ENCODE peak calls at places on chromosomes 2 and 18, in five cellular contexts. One of them, this sample, is unnamed.

GRCh38 chr2:12486205-12487118 is 230.3 kb upstream of the TRIB2 start:
- DNase-seq in GM12891: no peak
- DNase-seq in K562: no peak
- DNase-seq in H1: no peak
- DNase-seq in HepG2: peak; percentile 29
- DNase-seq in this sample: no peak

GRCh38 chr2:218022851-218023530 is 20.2 kb upstream of the TNS1 start:
- DNase-seq in HepG2: no peak
- DNase-seq in GM12891: no peak
- DNase-seq in H1: no peak
- DNase-seq in K562: no peak
- DNase-seq in this sample: no peak

GRCh38 chr2:99597616-99598015 is 107.8 kb upstream of the REV1 start:
- DNase-seq in K562: no peak
- DNase-seq in GM12891: no peak
- DNase-seq in H1: no peak
- DNase-seq in HepG2: no peak
- DNase-seq in this sample: no peak

GRCh38 chr2:141641462-141641861 is 489.4 kb downstream of the LRP1B start:
- DNase-seq in H1: no peak
- DNase-seq in GM12891: no peak
- DNase-seq in K562: no peak
- DNase-seq in HepG2: no peak
- DNase-seq in this sample: no peak

GRCh38 chr2:237196866-237197618 is 111.4 kb downstream of the COPS8 start:
- DNase-seq in HepG2: no peak
- DNase-seq in GM12891: no peak
- DNase-seq in K562: no peak
- DNase-seq in H1: no peak
- DNase-seq in this sample: no peak

GRCh38 chr2:159114835-159115234 is 146.4 kb downstream of the TANC1 start:
- DNase-seq in K562: no peak
- DNase-seq in HepG2: no peak
- DNase-seq in GM12891: no peak
- DNase-seq in H1: no peak
- DNase-seq in this sample: no peak

GRCh38 chr2:85785871-85786270 is 32.1 kb downstream of the ATOH8 start:
- DNase-seq in HepG2: no peak
- DNase-seq in H1: no peak
- DNase-seq in K562: no peak
- DNase-seq in GM12891: no peak
- DNase-seq in this sample: no peak

GRCh38 chr2:107529146-107529545 is 297.5 kb upstream of the RGPD4 start:
- DNase-seq in GM12891: no peak
- DNase-seq in K562: no peak
- DNase-seq in HepG2: no peak
- DNase-seq in H1: no peak
- DNase-seq in this sample: no peak

GRCh38 chr2:64797881-64798590 is 144.3 kb upstream of the SERTAD2 start:
- DNase-seq in H1: no peak
- DNase-seq in HepG2: peak; percentile 21
- DNase-seq in GM12891: no peak
- DNase-seq in K562: no peak
- DNase-seq in this sample: no peak

GRCh38 chr2:60962534-60962933 is 55.0 kb upstream of the PEX13 start:
- DNase-seq in HepG2: no peak
- DNase-seq in GM12891: no peak
- DNase-seq in K562: no peak
- DNase-seq in H1: no peak
- DNase-seq in this sample: no peak

GRCh38 chr2:72136933-72137497 is 10.6 kb downstream of the CYP26B1 start:
- DNase-seq in H1: no peak
- DNase-seq in HepG2: no peak
- DNase-seq in GM12891: no peak
- DNase-seq in K562: no peak
- DNase-seq in this sample: no peak

GRCh38 chr2:224945134-224945533 is 97.1 kb downstream of the DOCK10 start:
- DNase-seq in GM12891: no peak
- DNase-seq in HepG2: no peak
- DNase-seq in H1: no peak
- DNase-seq in K562: no peak
- DNase-seq in this sample: no peak

GRCh38 chr2:23502096-23502495 is 117.1 kb downstream of the KLHL29 start:
- DNase-seq in H1: no peak
- DNase-seq in GM12891: no peak
- DNase-seq in HepG2: no peak
- DNase-seq in K562: no peak
- DNase-seq in this sample: no peak

GRCh38 chr18:68713791-68714190 is 1.1 kb downstream of the TMX3 start:
- DNase-seq in K562: no peak
- DNase-seq in HepG2: no peak
- DNase-seq in GM12891: no peak
- DNase-seq in H1: no peak
- DNase-seq in this sample: no peak

GRCh38 chr2:177771191-177771590 is 301.4 kb downstream of the PDE11A start:
- DNase-seq in HepG2: peak; percentile 88
- DNase-seq in H1: no peak
- DNase-seq in GM12891: no peak
- DNase-seq in K562: no peak
- DNase-seq in this sample: no peak

GRCh38 chr2:157839162-157839801 is 36.8 kb downstream of the ACVR1 start:
- DNase-seq in K562: peak; percentile 38
- DNase-seq in HepG2: peak; percentile 70
- DNase-seq in GM12891: no peak
- DNase-seq in H1: peak; percentile 53
- DNase-seq in this sample: no peak

GRCh38 chr18:74314759-74315463 is 728 bp upstream of the C18orf63 start:
- DNase-seq in H1: no peak
- DNase-seq in K562: no peak
- DNase-seq in GM12891: no peak
- DNase-seq in HepG2: no peak
- DNase-seq in this sample: no peak

GRCh38 chr18:154151-154550 is 4.2 kb upstream of the USP14 start:
- DNase-seq in K562: no peak
- DNase-seq in HepG2: no peak
- DNase-seq in GM12891: no peak
- DNase-seq in H1: no peak
- DNase-seq in this sample: no peak

GRCh38 chr2:220334871-220335590 is 707.6 kb downstream of the SLC4A3 start:
- DNase-seq in HepG2: no peak
- DNase-seq in K562: no peak
- DNase-seq in H1: no peak
- DNase-seq in GM12891: no peak
- DNase-seq in this sample: no peak

GRCh38 chr2:239326831-239327535 is 73.8 kb downstream of the HDAC4 start:
- DNase-seq in HepG2: no peak
- DNase-seq in GM12891: no peak
- DNase-seq in K562: no peak
- DNase-seq in H1: no peak
- DNase-seq in this sample: no peak

GRCh38 chr18:23943104-23943503 is 71.5 kb upstream of the TTC39C start:
- DNase-seq in HepG2: no peak
- DNase-seq in GM12891: peak; percentile 56
- DNase-seq in K562: no peak
- DNase-seq in H1: no peak
- DNase-seq in this sample: peak; percentile 42

GRCh38 chr18:52339891-52340371 is at the start of gene DCC:
- DNase-seq in HepG2: peak; percentile 2
- DNase-seq in K562: no peak
- DNase-seq in H1: no peak
- DNase-seq in GM12891: no peak
- DNase-seq in this sample: no peak

GRCh38 chr2:213253162-213253561 is 31.1 kb upstream of the SPAG16 start:
- DNase-seq in HepG2: no peak
- DNase-seq in K562: no peak
- DNase-seq in H1: no peak
- DNase-seq in GM12891: no peak
- DNase-seq in this sample: no peak

GRCh38 chr18:55475467-55475866 is 112.5 kb downstream of the TCF4 start:
- DNase-seq in HepG2: no peak
- DNase-seq in GM12891: no peak
- DNase-seq in H1: no peak
- DNase-seq in K562: no peak
- DNase-seq in this sample: no peak

GRCh38 chr18:74708169-74708568 is 110.5 kb downstream of the ZNF407 start:
- DNase-seq in GM12891: no peak
- DNase-seq in K562: no peak
- DNase-seq in HepG2: no peak
- DNase-seq in H1: no peak
- DNase-seq in this sample: no peak

GRCh38 chr2:136291871-136292270 is 173.9 kb upstream of the CXCR4 start:
- DNase-seq in H1: no peak
- DNase-seq in HepG2: no peak
- DNase-seq in K562: no peak
- DNase-seq in GM12891: no peak
- DNase-seq in this sample: no peak

GRCh38 chr2:175398848-175399247 is 217.3 kb upstream of the ATP5MC3 start:
- DNase-seq in H1: no peak
- DNase-seq in GM12891: no peak
- DNase-seq in HepG2: no peak
- DNase-seq in K562: no peak
- DNase-seq in this sample: no peak

GRCh38 chr18:50155406-50155805 is 39.5 kb downstream of the MYO5B start:
- DNase-seq in K562: no peak
- DNase-seq in HepG2: no peak
- DNase-seq in H1: no peak
- DNase-seq in GM12891: no peak
- DNase-seq in this sample: no peak

GRCh38 chr2:62956646-62957045 is 94.0 kb upstream of the OTX1 start:
- DNase-seq in GM12891: no peak
- DNase-seq in K562: no peak
- DNase-seq in H1: no peak
- DNase-seq in HepG2: no peak
- DNase-seq in this sample: no peak

GRCh38 chr2:216516730-216517350 is 18.2 kb downstream of the RPL37A start:
- DNase-seq in K562: peak; percentile 49
- DNase-seq in GM12891: no peak
- DNase-seq in H1: no peak
- DNase-seq in HepG2: no peak
- DNase-seq in this sample: no peak

GRCh38 chr18:5515007-5515744 is 28.6 kb downstream of the EPB41L3 start:
- DNase-seq in HepG2: no peak
- DNase-seq in K562: no peak
- DNase-seq in H1: no peak
- DNase-seq in GM12891: no peak
- DNase-seq in this sample: no peak

GRCh38 chr2:231384970-231385369 is 10.5 kb upstream of the B3GNT7 start:
- DNase-seq in K562: no peak
- DNase-seq in HepG2: no peak
- DNase-seq in GM12891: no peak
- DNase-seq in H1: no peak
- DNase-seq in this sample: no peak

GRCh38 chr2:170332676-170333402 is 154.9 kb downstream of the MYO3B start:
- DNase-seq in GM12891: no peak
- DNase-seq in H1: no peak
- DNase-seq in HepG2: no peak
- DNase-seq in K562: no peak
- DNase-seq in this sample: no peak

GRCh38 chr2:203346624-203347023 is 18.4 kb downstream of the ABI2 start:
- DNase-seq in GM12891: no peak
- DNase-seq in H1: no peak
- DNase-seq in K562: no peak
- DNase-seq in HepG2: no peak
- DNase-seq in this sample: no peak
- TF ChIP-seq POLR2AphosphoS5 in GM12891: no peak
- TF ChIP-seq POLR2AphosphoS5 in H1: no peak
- TF ChIP-seq POLR2AphosphoS5 in K562: no peak
- TF ChIP-seq POLR2AphosphoS5 in HepG2: no peak
- TF ChIP-seq POLR2AphosphoS5 in this sample: no peak

GRCh38 chr2:190408538-190409271 is 550 bp downstream of the MFSD6 start:
- DNase-seq in HepG2: no peak
- DNase-seq in H1: no peak
- DNase-seq in K562: peak; percentile 53
- DNase-seq in GM12891: peak; percentile 54
- DNase-seq in this sample: peak; percentile 61
- TF ChIP-seq POLR2A in HepG2: no peak
- TF ChIP-seq POLR2A in H1: no peak
- TF ChIP-seq POLR2A in K562: no peak
- TF ChIP-seq POLR2A in GM12891: no peak
- TF ChIP-seq POLR2A in this sample: peak; percentile 19

GRCh38 chr18:77632738-77633137 is 383.1 kb downstream of the GALR1 start:
- DNase-seq in GM12891: no peak
- DNase-seq in K562: no peak
- DNase-seq in HepG2: no peak
- DNase-seq in H1: no peak
- DNase-seq in this sample: no peak
- TF ChIP-seq TAF1 in GM12891: no peak
- TF ChIP-seq TAF1 in K562: no peak
- TF ChIP-seq TAF1 in HepG2: no peak
- TF ChIP-seq TAF1 in H1: no peak
- TF ChIP-seq TAF1 in this sample: no peak

GRCh38 chr2:172305066-172305465 is 122.3 kb upstream of the ITGA6 start:
- DNase-seq in H1: no peak
- DNase-seq in HepG2: no peak
- DNase-seq in GM12891: no peak
- DNase-seq in K562: no peak
- DNase-seq in this sample: no peak

GRCh38 chr2:172313715-172314341 is 113.6 kb upstream of the ITGA6 start:
- DNase-seq in HepG2: no peak
- DNase-seq in GM12891: no peak
- DNase-seq in H1: no peak
- DNase-seq in K562: no peak
- DNase-seq in this sample: no peak

GRCh38 chr2:172311921-172312345 is 115.5 kb upstream of the ITGA6 start:
- DNase-seq in HepG2: no peak
- DNase-seq in GM12891: no peak
- DNase-seq in K562: no peak
- DNase-seq in H1: no peak
- DNase-seq in this sample: no peak

GRCh38 chr2:172307800-172308199 is 119.6 kb upstream of the ITGA6 start:
- DNase-seq in H1: no peak
- DNase-seq in HepG2: no peak
- DNase-seq in GM12891: no peak
- DNase-seq in K562: no peak
- DNase-seq in this sample: no peak

DNA sequence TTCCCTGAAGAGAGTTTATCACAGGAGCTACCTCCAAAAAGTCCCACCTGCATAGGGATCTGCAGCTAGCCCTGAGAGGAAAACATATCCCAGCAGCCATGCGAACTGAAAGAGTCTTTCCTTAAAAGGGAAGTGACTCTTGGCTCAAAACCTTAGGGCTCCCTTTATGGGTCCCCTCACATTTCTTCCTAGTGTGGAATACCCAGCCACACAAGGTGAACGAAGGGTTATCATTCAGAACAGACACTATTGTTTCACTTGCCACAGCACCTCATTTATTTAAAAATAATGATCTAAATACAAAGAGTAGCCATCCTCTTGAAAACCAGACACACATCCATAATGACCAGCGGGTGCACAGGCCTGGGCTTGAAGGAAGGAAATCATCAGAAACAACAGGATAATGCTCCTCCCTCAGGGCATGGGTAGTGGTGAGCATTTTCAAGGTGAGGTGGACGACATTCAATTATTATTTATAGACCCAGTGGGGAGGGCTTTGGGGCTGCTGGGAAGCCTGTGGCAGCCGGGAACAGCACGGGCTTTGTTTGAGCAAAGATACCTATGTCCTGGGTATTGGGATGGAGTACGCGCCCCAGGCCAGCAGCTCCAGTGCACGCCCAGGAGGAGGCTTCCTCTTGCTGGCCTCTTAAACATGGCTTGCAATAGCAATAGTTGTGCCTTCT is 119.0 kb upstream of the ITGA6 start:
- DNase-seq in H1: no peak
- DNase-seq in GM12891: no peak
- DNase-seq in HepG2: no peak
- DNase-seq in K562: no peak
- DNase-seq in this sample: no peak
- TF ChIP-seq POLR2AphosphoS5 in H1: no peak
- TF ChIP-seq POLR2AphosphoS5 in GM12891: no peak
- TF ChIP-seq POLR2AphosphoS5 in HepG2: no peak
- TF ChIP-seq POLR2AphosphoS5 in K562: no peak
- TF ChIP-seq POLR2AphosphoS5 in this sample: no peak